ENCODE peak calls at places on chromosomes 16 and 17, in ten cellular contexts. One of them, this sample, is unnamed.

GRCh38 chr16:79093554-79093967 is 507.0 kb downstream of the MAF start:
- DNase-seq in spleen: peak
- DNase-seq in Caco-2: no peak
- DNase-seq in A549: no peak
- DNase-seq in mucosa of descending colon: peak
- DNase-seq in H9: no peak
- DNase-seq in MM.1S: no peak
- DNase-seq in AG10803: no peak
- DNase-seq in nephron progenitor cell: no peak
- DNase-seq in lung: peak
- DNase-seq in this sample: no peak

GRCh38 chr16:3695610-3696369 is 21.5 kb downstream of the TRAP1 start:
- DNase-seq in spleen: no peak
- DNase-seq in Caco-2: no peak
- DNase-seq in A549: no peak
- DNase-seq in mucosa of descending colon: no peak
- DNase-seq in H9: no peak
- DNase-seq in MM.1S: no peak
- DNase-seq in AG10803: no peak
- DNase-seq in nephron progenitor cell: no peak
- DNase-seq in lung: no peak
- DNase-seq in this sample: peak

GRCh38 chr17:41133880-41134735 is 6.2 kb downstream of the KRTAP4-6 start:
- DNase-seq in spleen: no peak
- DNase-seq in Caco-2: no peak
- DNase-seq in A549: no peak
- DNase-seq in mucosa of descending colon: no peak
- DNase-seq in H9: no peak
- DNase-seq in MM.1S: no peak
- DNase-seq in AG10803: peak
- DNase-seq in nephron progenitor cell: no peak
- DNase-seq in lung: no peak
- DNase-seq in this sample: no peak

GRCh38 chr16:48489376-48489775 is 104.2 kb upstream of the SIAH1 start:
- DNase-seq in spleen: no peak
- DNase-seq in Caco-2: no peak
- DNase-seq in A549: no peak
- DNase-seq in mucosa of descending colon: no peak
- DNase-seq in H9: no peak
- DNase-seq in MM.1S: no peak
- DNase-seq in AG10803: no peak
- DNase-seq in nephron progenitor cell: no peak
- DNase-seq in lung: no peak
- DNase-seq in this sample: no peak

GRCh38 chr16:28537076-28537475 is 1.7 kb downstream of the NUPR1 start:
- DNase-seq in spleen: no peak
- DNase-seq in Caco-2: no peak
- DNase-seq in A549: no peak
- DNase-seq in mucosa of descending colon: no peak
- DNase-seq in H9: no peak
- DNase-seq in MM.1S: no peak
- DNase-seq in AG10803: no peak
- DNase-seq in nephron progenitor cell: no peak
- DNase-seq in lung: no peak
- DNase-seq in this sample: no peak

GRCh38 chr17:1562178-1562643 is 381 bp downstream of the PITPNA start:
- DNase-seq in spleen: peak
- DNase-seq in Caco-2: no peak
- DNase-seq in A549: no peak
- DNase-seq in mucosa of descending colon: no peak
- DNase-seq in H9: peak
- DNase-seq in MM.1S: no peak
- DNase-seq in AG10803: peak
- DNase-seq in nephron progenitor cell: no peak
- DNase-seq in lung: peak
- DNase-seq in this sample: peak

GRCh38 chr16:49834496-49835009 is 21.4 kb downstream of the ZNF423 start:
- DNase-seq in spleen: no peak
- DNase-seq in Caco-2: no peak
- DNase-seq in A549: no peak
- DNase-seq in mucosa of descending colon: peak
- DNase-seq in H9: no peak
- DNase-seq in MM.1S: no peak
- DNase-seq in AG10803: no peak
- DNase-seq in nephron progenitor cell: peak
- DNase-seq in lung: no peak
- DNase-seq in this sample: no peak

GRCh38 chr16:65068151-65068740 is 53.6 kb downstream of the CDH11 start:
- DNase-seq in spleen: no peak
- DNase-seq in Caco-2: no peak
- DNase-seq in A549: no peak
- DNase-seq in mucosa of descending colon: no peak
- DNase-seq in H9: no peak
- DNase-seq in MM.1S: no peak
- DNase-seq in AG10803: peak
- DNase-seq in nephron progenitor cell: no peak
- DNase-seq in lung: no peak
- DNase-seq in this sample: no peak

GRCh38 chr17:64402469-64402868 is 11.8 kb upstream of the PECAM1 start:
- DNase-seq in spleen: peak
- DNase-seq in Caco-2: no peak
- DNase-seq in A549: no peak
- DNase-seq in mucosa of descending colon: no peak
- DNase-seq in H9: no peak
- DNase-seq in MM.1S: no peak
- DNase-seq in AG10803: no peak
- DNase-seq in nephron progenitor cell: no peak
- DNase-seq in lung: no peak
- DNase-seq in this sample: no peak

GRCh38 chr16:54191163-54191562 is 95.4 kb downstream of the IRX3 start:
- DNase-seq in spleen: no peak
- DNase-seq in Caco-2: no peak
- DNase-seq in A549: no peak
- DNase-seq in mucosa of descending colon: no peak
- DNase-seq in H9: no peak
- DNase-seq in MM.1S: no peak
- DNase-seq in AG10803: no peak
- DNase-seq in nephron progenitor cell: no peak
- DNase-seq in lung: no peak
- DNase-seq in this sample: no peak

GRCh38 chr17:47830991-47831933 is at the start of the genes LRRC46 and MRPL10:
- DNase-seq in spleen: peak
- DNase-seq in Caco-2: peak
- DNase-seq in A549: peak
- DNase-seq in mucosa of descending colon: peak
- DNase-seq in H9: peak
- DNase-seq in MM.1S: peak
- DNase-seq in AG10803: peak
- DNase-seq in nephron progenitor cell: peak
- DNase-seq in lung: peak
- DNase-seq in this sample: peak
- TF ChIP-seq CTCF in spleen: no peak
- TF ChIP-seq CTCF in Caco-2: peak
- TF ChIP-seq CTCF in A549: peak
- TF ChIP-seq CTCF in mucosa of descending colon: no peak
- TF ChIP-seq CTCF in H9: peak
- TF ChIP-seq CTCF in MM.1S: peak
- TF ChIP-seq CTCF in AG10803: peak
- TF ChIP-seq CTCF in nephron progenitor cell: peak
- TF ChIP-seq CTCF in lung: no peak
- TF ChIP-seq CTCF in this sample: peak

DNA sequence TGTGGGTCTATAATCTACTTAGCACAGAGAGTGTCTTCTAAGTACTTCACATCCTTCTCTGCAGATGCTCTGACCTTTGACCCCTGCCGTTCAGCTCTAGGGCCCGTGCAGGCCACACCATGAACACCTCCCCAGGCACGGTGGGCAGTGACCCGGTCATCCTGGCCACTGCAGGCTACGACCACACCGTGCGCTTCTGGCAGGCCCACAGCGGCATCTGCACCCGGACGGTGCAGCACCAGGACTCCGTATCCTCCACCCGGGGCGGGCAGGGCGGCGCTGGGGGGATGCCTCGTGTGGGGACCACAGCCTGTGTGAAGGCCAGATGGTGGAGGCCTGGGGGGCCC is 686 bp downstream of the MLST8 start:
- DNase-seq in spleen: peak
- DNase-seq in Caco-2: no peak
- DNase-seq in A549: no peak
- DNase-seq in mucosa of descending colon: peak
- DNase-seq in H9: no peak
- DNase-seq in MM.1S: peak
- DNase-seq in AG10803: no peak
- DNase-seq in nephron progenitor cell: peak
- DNase-seq in lung: no peak
- DNase-seq in this sample: no peak
- TF ChIP-seq CTCF in spleen: no peak
- TF ChIP-seq CTCF in Caco-2: no peak
- TF ChIP-seq CTCF in A549: no peak
- TF ChIP-seq CTCF in mucosa of descending colon: no peak
- TF ChIP-seq CTCF in H9: peak
- TF ChIP-seq CTCF in MM.1S: no peak
- TF ChIP-seq CTCF in AG10803: no peak
- TF ChIP-seq CTCF in nephron progenitor cell: no peak
- TF ChIP-seq CTCF in lung: no peak
- TF ChIP-seq CTCF in this sample: no peak

DNA sequence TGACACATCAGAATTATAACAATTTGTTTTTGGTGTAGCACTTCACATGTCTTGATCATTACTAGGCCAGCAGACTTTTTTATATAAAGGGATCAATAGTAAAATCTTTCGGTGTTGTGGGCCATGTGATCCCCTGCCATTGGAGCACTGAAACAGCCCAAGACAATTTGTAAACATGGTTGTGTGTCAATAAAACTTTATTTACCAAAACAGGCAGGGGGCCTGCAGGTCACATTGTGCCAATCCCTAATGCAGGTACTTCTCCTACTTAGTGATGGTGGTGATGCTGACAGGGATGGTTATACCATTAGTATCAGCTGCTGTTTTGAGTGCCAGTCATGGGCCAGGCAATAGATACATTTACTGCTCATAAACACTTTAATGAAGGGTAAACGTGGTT is 319.9 kb downstream of the SNX29 start:
- DNase-seq in spleen: no peak
- DNase-seq in Caco-2: no peak
- DNase-seq in A549: no peak
- DNase-seq in mucosa of descending colon: no peak
- DNase-seq in H9: no peak
- DNase-seq in MM.1S: no peak
- DNase-seq in AG10803: no peak
- DNase-seq in nephron progenitor cell: no peak
- DNase-seq in lung: no peak
- DNase-seq in this sample: no peak
- TF ChIP-seq CTCF in spleen: no peak
- TF ChIP-seq CTCF in Caco-2: no peak
- TF ChIP-seq CTCF in A549: no peak
- TF ChIP-seq CTCF in mucosa of descending colon: no peak
- TF ChIP-seq CTCF in H9: no peak
- TF ChIP-seq CTCF in MM.1S: no peak
- TF ChIP-seq CTCF in AG10803: no peak
- TF ChIP-seq CTCF in nephron progenitor cell: no peak
- TF ChIP-seq CTCF in lung: no peak
- TF ChIP-seq CTCF in this sample: no peak

DNA sequence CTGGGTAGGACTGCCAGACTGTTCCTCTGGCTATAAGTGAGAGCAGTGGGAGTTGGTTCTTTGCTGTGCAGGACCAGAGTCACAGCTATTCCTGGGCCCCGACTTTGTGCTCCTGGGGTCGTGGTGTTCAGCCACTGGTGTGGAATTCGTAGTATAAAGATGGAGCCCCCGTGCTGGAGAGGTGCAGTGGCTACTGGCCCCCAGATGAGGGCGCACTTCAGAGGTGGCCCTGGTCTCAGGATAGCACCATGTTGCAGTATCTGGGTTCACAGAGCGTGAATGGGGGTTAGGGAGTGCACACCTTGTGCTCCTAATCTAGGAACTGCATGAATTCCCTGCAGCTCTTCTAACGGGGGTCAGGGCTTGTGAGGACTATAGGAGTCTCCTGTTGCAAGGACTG is 21.1 kb downstream of the TANC2 start:
- DNase-seq in spleen: no peak
- DNase-seq in Caco-2: no peak
- DNase-seq in A549: no peak
- DNase-seq in mucosa of descending colon: no peak
- DNase-seq in H9: peak
- DNase-seq in MM.1S: no peak
- DNase-seq in AG10803: no peak
- DNase-seq in nephron progenitor cell: peak
- DNase-seq in lung: no peak
- DNase-seq in this sample: no peak
- TF ChIP-seq CTCF in spleen: no peak
- TF ChIP-seq CTCF in Caco-2: no peak
- TF ChIP-seq CTCF in A549: peak
- TF ChIP-seq CTCF in mucosa of descending colon: no peak
- TF ChIP-seq CTCF in H9: peak
- TF ChIP-seq CTCF in MM.1S: peak
- TF ChIP-seq CTCF in AG10803: peak
- TF ChIP-seq CTCF in nephron progenitor cell: no peak
- TF ChIP-seq CTCF in lung: no peak
- TF ChIP-seq CTCF in this sample: peak

DNA sequence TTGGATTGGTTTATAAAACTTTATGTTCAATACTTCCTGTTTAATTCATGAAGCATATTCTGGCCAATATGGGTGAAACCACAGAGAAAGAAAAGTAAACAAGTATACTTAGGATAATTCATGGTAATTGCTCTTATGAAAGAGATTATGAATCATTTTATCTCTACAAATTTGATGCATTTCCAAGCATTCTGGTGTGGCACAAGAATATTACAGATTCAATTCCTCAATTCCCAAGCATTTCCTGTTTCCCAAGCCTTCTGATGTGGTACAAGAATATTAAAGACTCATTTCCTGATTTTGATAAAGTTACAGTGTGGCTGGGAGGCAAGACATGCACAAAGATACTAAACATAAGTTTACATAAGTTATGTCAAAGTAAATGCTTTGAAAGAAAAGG is 126.1 kb upstream of the NUDT7 start:
- DNase-seq in spleen: no peak
- DNase-seq in Caco-2: no peak
- DNase-seq in A549: no peak
- DNase-seq in mucosa of descending colon: no peak
- DNase-seq in H9: no peak
- DNase-seq in MM.1S: no peak
- DNase-seq in AG10803: peak
- DNase-seq in nephron progenitor cell: no peak
- DNase-seq in lung: no peak
- DNase-seq in this sample: no peak
- TF ChIP-seq CTCF in spleen: no peak
- TF ChIP-seq CTCF in Caco-2: no peak
- TF ChIP-seq CTCF in A549: no peak
- TF ChIP-seq CTCF in mucosa of descending colon: no peak
- TF ChIP-seq CTCF in H9: no peak
- TF ChIP-seq CTCF in MM.1S: no peak
- TF ChIP-seq CTCF in AG10803: no peak
- TF ChIP-seq CTCF in nephron progenitor cell: no peak
- TF ChIP-seq CTCF in lung: no peak
- TF ChIP-seq CTCF in this sample: no peak

DNA sequence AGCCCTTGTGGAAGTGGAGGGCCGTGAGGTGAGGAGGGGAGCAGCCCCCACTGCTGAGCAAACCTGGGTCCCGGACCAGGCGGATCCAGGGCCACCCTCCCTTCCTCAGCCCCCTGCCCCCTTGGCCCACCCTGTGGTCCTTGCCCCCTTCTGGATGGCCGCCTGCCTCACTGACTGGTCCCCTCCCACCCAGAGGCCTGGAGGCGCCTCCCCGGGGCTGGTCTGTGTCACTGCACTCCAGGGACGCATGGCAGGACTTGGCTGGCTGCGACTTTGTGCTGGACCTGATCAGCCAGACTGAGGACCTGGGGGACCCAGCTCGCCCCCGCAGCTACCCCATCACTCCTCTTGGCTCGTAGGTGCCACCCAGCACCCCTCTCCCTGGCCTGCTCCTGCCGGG is 19.2 kb upstream of the SMIM5 start:
- DNase-seq in spleen: no peak
- DNase-seq in Caco-2: no peak
- DNase-seq in A549: peak
- DNase-seq in mucosa of descending colon: no peak
- DNase-seq in H9: peak
- DNase-seq in MM.1S: no peak
- DNase-seq in AG10803: no peak
- DNase-seq in nephron progenitor cell: peak
- DNase-seq in lung: no peak
- DNase-seq in this sample: no peak
- TF ChIP-seq CTCF in spleen: no peak
- TF ChIP-seq CTCF in Caco-2: peak
- TF ChIP-seq CTCF in A549: peak
- TF ChIP-seq CTCF in mucosa of descending colon: no peak
- TF ChIP-seq CTCF in H9: peak
- TF ChIP-seq CTCF in MM.1S: peak
- TF ChIP-seq CTCF in AG10803: no peak
- TF ChIP-seq CTCF in nephron progenitor cell: no peak
- TF ChIP-seq CTCF in lung: no peak
- TF ChIP-seq CTCF in this sample: no peak

This sample was measured in progenitor cell of endocrine pancreas.